ENCODE peak calls at places on chromosome 14, in seven cellular contexts. One of them, this sample, is unnamed.

GRCh38 chr14:52834440-52834842 is 43.0 kb upstream of the GNPNAT1 start:
- DNase-seq in putamen: no peak
- DNase-seq in ecto neural progenitor cell: no peak
- DNase-seq in AG20443: peak
- DNase-seq in Calu3: no peak
- DNase-seq in A549: peak
- DNase-seq in T-helper 2 cell: no peak
- DNase-seq in this sample: no peak

GRCh38 chr14:68703093-68703492 is 89.8 kb downstream of the ZFP36L1 start:
- DNase-seq in putamen: no peak
- DNase-seq in ecto neural progenitor cell: no peak
- DNase-seq in AG20443: peak
- DNase-seq in Calu3: peak
- DNase-seq in A549: peak
- DNase-seq in T-helper 2 cell: no peak
- DNase-seq in this sample: peak

GRCh38 chr14:32366995-32367394 is 37.9 kb downstream of the AKAP6 start:
- DNase-seq in putamen: peak
- DNase-seq in ecto neural progenitor cell: no peak
- DNase-seq in AG20443: peak
- DNase-seq in Calu3: no peak
- DNase-seq in A549: no peak
- DNase-seq in T-helper 2 cell: no peak
- DNase-seq in this sample: no peak

GRCh38 chr14:22122227-22123187 is 448.9 kb upstream of the OR4E1 start:
- DNase-seq in putamen: no peak
- DNase-seq in ecto neural progenitor cell: no peak
- DNase-seq in AG20443: no peak
- DNase-seq in Calu3: peak
- DNase-seq in A549: no peak
- DNase-seq in T-helper 2 cell: no peak
- DNase-seq in this sample: no peak

GRCh38 chr14:77098470-77099353 is 654 bp downstream of the CIPC start:
- DNase-seq in putamen: peak
- DNase-seq in ecto neural progenitor cell: no peak
- DNase-seq in AG20443: peak
- DNase-seq in Calu3: peak
- DNase-seq in A549: peak
- DNase-seq in T-helper 2 cell: no peak
- DNase-seq in this sample: no peak

GRCh38 chr14:53441789-53442188 is 288.7 kb upstream of the DDHD1 start:
- DNase-seq in putamen: no peak
- DNase-seq in ecto neural progenitor cell: no peak
- DNase-seq in AG20443: no peak
- DNase-seq in Calu3: no peak
- DNase-seq in A549: no peak
- DNase-seq in T-helper 2 cell: no peak
- DNase-seq in this sample: no peak

GRCh38 chr14:66099931-66100330 is 386.2 kb upstream of the CCDC196 start:
- DNase-seq in putamen: no peak
- DNase-seq in ecto neural progenitor cell: no peak
- DNase-seq in AG20443: no peak
- DNase-seq in Calu3: no peak
- DNase-seq in A549: no peak
- DNase-seq in T-helper 2 cell: no peak
- DNase-seq in this sample: no peak

GRCh38 chr14:71235865-71236264 is 328.6 kb downstream of the PCNX1 start:
- DNase-seq in putamen: peak
- DNase-seq in ecto neural progenitor cell: no peak
- DNase-seq in AG20443: peak
- DNase-seq in Calu3: no peak
- DNase-seq in A549: no peak
- DNase-seq in T-helper 2 cell: no peak
- DNase-seq in this sample: no peak

GRCh38 chr14:88929656-88930436 is 105.4 kb downstream of the TTC8 start:
- DNase-seq in putamen: no peak
- DNase-seq in ecto neural progenitor cell: no peak
- DNase-seq in AG20443: no peak
- DNase-seq in Calu3: no peak
- DNase-seq in A549: no peak
- DNase-seq in T-helper 2 cell: no peak
- DNase-seq in this sample: no peak

GRCh38 chr14:58280954-58281787 is 17.2 kb upstream of the ARID4A start:
- DNase-seq in putamen: peak
- DNase-seq in ecto neural progenitor cell: no peak
- DNase-seq in AG20443: peak
- DNase-seq in Calu3: peak
- DNase-seq in A549: peak
- DNase-seq in T-helper 2 cell: no peak
- DNase-seq in this sample: no peak

GRCh38 chr14:61559641-61560201 is 135.6 kb upstream of the HIF1A start:
- DNase-seq in putamen: no peak
- DNase-seq in ecto neural progenitor cell: no peak
- DNase-seq in AG20443: no peak
- DNase-seq in Calu3: peak
- DNase-seq in A549: peak
- DNase-seq in T-helper 2 cell: no peak
- DNase-seq in this sample: no peak

GRCh38 chr14:75578786-75579781 is 664 bp downstream of the FLVCR2 start:
- DNase-seq in putamen: no peak
- DNase-seq in ecto neural progenitor cell: no peak
- DNase-seq in AG20443: no peak
- DNase-seq in Calu3: peak
- DNase-seq in A549: peak
- DNase-seq in T-helper 2 cell: no peak
- DNase-seq in this sample: no peak

GRCh38 chr14:24139272-24139934 is 2.0 kb downstream of the EMC9 start:
- DNase-seq in putamen: no peak
- DNase-seq in ecto neural progenitor cell: no peak
- DNase-seq in AG20443: no peak
- DNase-seq in Calu3: peak
- DNase-seq in A549: peak
- DNase-seq in T-helper 2 cell: no peak
- DNase-seq in this sample: no peak

GRCh38 chr14:103550451-103551337 is 11.8 kb downstream of the BAG5 start:
- DNase-seq in putamen: no peak
- DNase-seq in ecto neural progenitor cell: peak
- DNase-seq in AG20443: no peak
- DNase-seq in Calu3: no peak
- DNase-seq in A549: no peak
- DNase-seq in T-helper 2 cell: no peak
- DNase-seq in this sample: no peak

GRCh38 chr14:104866451-104867370 is 1.6 kb downstream of the CEP170B start:
- DNase-seq in putamen: no peak
- DNase-seq in ecto neural progenitor cell: peak
- DNase-seq in AG20443: no peak
- DNase-seq in Calu3: no peak
- DNase-seq in A549: no peak
- DNase-seq in T-helper 2 cell: no peak
- DNase-seq in this sample: no peak

GRCh38 chr14:28666961-28667360 is 99.6 kb upstream of the FOXG1 start:
- DNase-seq in putamen: no peak
- DNase-seq in ecto neural progenitor cell: no peak
- DNase-seq in AG20443: no peak
- DNase-seq in Calu3: no peak
- DNase-seq in A549: no peak
- DNase-seq in T-helper 2 cell: no peak
- DNase-seq in this sample: no peak

GRCh38 chr14:56150645-56151345 is 32.6 kb downstream of the PELI2 start:
- DNase-seq in putamen: no peak
- DNase-seq in ecto neural progenitor cell: no peak
- DNase-seq in AG20443: no peak
- DNase-seq in Calu3: no peak
- DNase-seq in A549: no peak
- DNase-seq in T-helper 2 cell: no peak
- DNase-seq in this sample: no peak

GRCh38 chr14:96751505-96751904 is 45.7 kb upstream of the VRK1 start:
- DNase-seq in putamen: no peak
- DNase-seq in ecto neural progenitor cell: no peak
- DNase-seq in AG20443: no peak
- DNase-seq in Calu3: no peak
- DNase-seq in A549: no peak
- DNase-seq in T-helper 2 cell: no peak
- DNase-seq in this sample: no peak

GRCh38 chr14:101024686-101025085 is 121.2 kb upstream of the RTL1 start:
- DNase-seq in putamen: no peak
- DNase-seq in ecto neural progenitor cell: no peak
- DNase-seq in AG20443: no peak
- DNase-seq in Calu3: no peak
- DNase-seq in A549: no peak
- DNase-seq in T-helper 2 cell: no peak
- DNase-seq in this sample: no peak